ENCODE peak calls at places on chromosome 4, in nine cellular contexts. P is GM04504; S is retina; H is GM03348; R is fibroblast of mammary gland; K is endothelial cell; L is naive thymus-derived CD8-positive, alpha-beta T cell; A is HTR-8/SVneo; N is SJSA1. W is an unnamed sample.

GRCh38 chr4:106056914-106057313 is 161.6 kb downstream of the NPNT start:
- DNase-seq in A (no peak), K (no peak), R (no peak), L (no peak), S (no peak), H (no peak), P (no peak), N (no peak), W (no peak)

GRCh38 chr4:4216668-4217067 is 10.1 kb downstream of the OTOP1 start:
- DNase-seq in A (peak; percentile 11), N (no peak), K (no peak), S (no peak), H (no peak), L (no peak), P (peak; percentile 5), R (peak; percentile 23), W (no peak)

GRCh38 chr4:21749936-21750335 is 198.6 kb downstream of the KCNIP4 start:
- DNase-seq in H (no peak), K (no peak), S (no peak), L (no peak), N (no peak), R (no peak), A (no peak), P (no peak), W (no peak)

GRCh38 chr4:42015438-42015837 is 25.1 kb downstream of the SLC30A9 start:
- DNase-seq in A (no peak), R (no peak), N (no peak), L (no peak), S (no peak), P (no peak), K (no peak), H (no peak), W (no peak)

GRCh38 chr4:1969928-1970723 is 38.6 kb downstream of the NELFA start:
- DNase-seq in L (no peak), K (no peak), N (no peak), P (no peak), R (no peak), A (no peak), H (no peak), S (no peak), W (no peak)

GRCh38 chr4:1557221-1557597 is 126.9 kb downstream of the FAM53A start:
- DNase-seq in K (no peak), L (no peak), A (no peak), P (no peak), S (no peak), R (no peak), H (no peak), N (no peak), W (no peak)

GRCh38 chr4:15657366-15657765 is 2.2 kb upstream of the FBXL5 start:
- DNase-seq in P (no peak), K (no peak), A (no peak), N (no peak), R (no peak), L (no peak), S (no peak), H (no peak), W (no peak)

GRCh38 chr4:3031357-3032064 is 42.8 kb downstream of the HTT-AS start:
- DNase-seq in H (no peak), S (no peak), P (no peak), N (no peak), A (no peak), L (no peak), R (no peak), K (no peak), W (no peak)

GRCh38 chr4:173119818-173120217 is 48.8 kb upstream of the GALNT7 start:
- DNase-seq in R (peak; percentile 33), K (no peak), L (no peak), N (no peak), P (no peak), A (peak; percentile 39), H (peak; percentile 14), S (no peak), W (no peak)

W was measured in HEK293T.